ENCODE peak calls at places on chromosomes 3 and 15, in six cellular contexts. E is AG09319, J is body of pancreas, X is thoracic aorta, K is dorsolateral prefrontal cortex, Z is epithelial cell of esophagus. M is an unnamed sample.

GRCh38 chr3:194675081-194675640 is 3.2 kb upstream of the LSG1 start:
- DNase-seq in E (no peak), J (no peak), X (no peak), K (peak; percentile 55), Z (peak; percentile 47), M (peak; percentile 88)

GRCh38 chr3:134576426-134576825 is 74.4 kb downstream of the KY start:
- DNase-seq in E (no peak), J (no peak), X (no peak), K (no peak), Z (no peak), M (no peak)

GRCh38 chr15:55789066-55789660 is 46.2 kb upstream of the PRTG start:
- DNase-seq in E (no peak), J (no peak), X (no peak), K (no peak), Z (peak; percentile 6), M (peak; percentile 71)

GRCh38 chr15:29790607-29791006 is 31.7 kb downstream of the TJP1 start:
- DNase-seq in E (no peak), J (no peak), X (no peak), K (no peak), Z (no peak), M (no peak)

GRCh38 chr3:150543128-150543527 is 3.2 kb downstream of the SERP1 start:
- DNase-seq in E (no peak), J (no peak), X (no peak), K (no peak), Z (no peak), M (no peak)

GRCh38 chr3:172194702-172195392 is 155.5 kb downstream of the FNDC3B start:
- DNase-seq in E (no peak), J (no peak), X (no peak), K (no peak), Z (no peak), M (no peak)

GRCh38 chr15:70171224-70171886 is 73.6 kb upstream of the TLE3 start:
- DNase-seq in E (no peak), J (no peak), X (no peak), K (no peak), Z (no peak), M (no peak)

GRCh38 chr3:100089802-100090668 is 24.3 kb downstream of the FILIP1L start:
- DNase-seq in E (no peak), J (no peak), X (no peak), K (no peak), Z (peak; percentile 61), M (peak; percentile 57)

GRCh38 chr3:64011685-64012084 is 11.6 kb downstream of the PSMD6 start:
- DNase-seq in E (peak; percentile 41), J (peak; percentile 74), X (no peak), K (no peak), Z (peak; percentile 80), M (peak; percentile 9)

GRCh38 chr3:99774467-99774866 is 43.2 kb upstream of the CMSS1 start:
- DNase-seq in E (peak; percentile 79), J (no peak), X (no peak), K (no peak), Z (peak; percentile 94), M (peak; percentile 2)

GRCh38 chr3:177437513-177438337 is 240.4 kb upstream of the TBL1XR1 start:
- DNase-seq in E (no peak), J (no peak), X (no peak), K (no peak), Z (no peak), M (no peak)

GRCh38 chr3:18295171-18295920 is 129.8 kb downstream of the SATB1 start:
- DNase-seq in E (peak; percentile 22), J (peak; percentile 45), X (no peak), K (no peak), Z (peak; percentile 96), M (peak; percentile 51)
- TF ChIP-seq CTCF in E (peak; percentile 61), J (peak; percentile 38), X (no peak), K (no peak), Z (peak; percentile 97), M (peak; percentile 52)

GRCh38 chr15:38864122-38864521 is 299.5 kb upstream of the RASGRP1 start:
- DNase-seq in E (no peak), J (no peak), X (no peak), K (no peak), Z (no peak), M (peak; percentile 4)
- TF ChIP-seq CTCF in E (peak; percentile 19), J (no peak), X (no peak), K (no peak), Z (no peak), M (no peak)

GRCh38 chr3:197890693-197891092 is 59.3 kb upstream of the RPL35A start:
- DNase-seq in E (no peak), J (no peak), X (no peak), K (no peak), Z (no peak), M (no peak)

GRCh38 chr3:197899833-197900478 is 50.0 kb upstream of the RPL35A start:
- DNase-seq in E (no peak), J (no peak), X (no peak), K (no peak), Z (no peak), M (no peak)

GRCh38 chr3:197892162-197892561 is 57.8 kb upstream of the RPL35A start:
- DNase-seq in E (no peak), J (no peak), X (no peak), K (no peak), Z (no peak), M (no peak)

GRCh38 chr3:197901626-197902025 is 48.4 kb upstream of the RPL35A start:
- DNase-seq in E (no peak), J (no peak), X (no peak), K (no peak), Z (peak; percentile 40), M (no peak)

GRCh38 chr3:197896421-197896820 is 53.6 kb upstream of the RPL35A start:
- DNase-seq in E (no peak), J (no peak), X (no peak), K (no peak), Z (no peak), M (no peak)
- TF ChIP-seq CTCF in E (no peak), J (no peak), X (no peak), K (no peak), Z (no peak), M (no peak)

GRCh38 chr3:146159616-146160232 is 1.3 kb downstream of the PLOD2 start:
- DNase-seq in E (no peak), J (no peak), X (no peak), K (no peak), Z (no peak), M (no peak)

GRCh38 chr3:146160964-146161724 is at the start of gene PLOD2:
- DNase-seq in E (peak; percentile 72), J (peak; percentile 89), X (peak; percentile 47), K (peak; percentile 61), Z (peak; percentile 76), M (peak; percentile 22)

GRCh38 chr3:146159037-146159436 is 1.9 kb downstream of the PLOD2 start:
- DNase-seq in E (no peak), J (no peak), X (no peak), K (no peak), Z (no peak), M (no peak)

GRCh38 chr3:146161725-146162047 is 702 bp upstream of the PLOD2 start:
- DNase-seq in E (no peak), J (peak; percentile 45), X (no peak), K (peak; percentile 47), Z (peak; percentile 44), M (no peak)

DNA sequence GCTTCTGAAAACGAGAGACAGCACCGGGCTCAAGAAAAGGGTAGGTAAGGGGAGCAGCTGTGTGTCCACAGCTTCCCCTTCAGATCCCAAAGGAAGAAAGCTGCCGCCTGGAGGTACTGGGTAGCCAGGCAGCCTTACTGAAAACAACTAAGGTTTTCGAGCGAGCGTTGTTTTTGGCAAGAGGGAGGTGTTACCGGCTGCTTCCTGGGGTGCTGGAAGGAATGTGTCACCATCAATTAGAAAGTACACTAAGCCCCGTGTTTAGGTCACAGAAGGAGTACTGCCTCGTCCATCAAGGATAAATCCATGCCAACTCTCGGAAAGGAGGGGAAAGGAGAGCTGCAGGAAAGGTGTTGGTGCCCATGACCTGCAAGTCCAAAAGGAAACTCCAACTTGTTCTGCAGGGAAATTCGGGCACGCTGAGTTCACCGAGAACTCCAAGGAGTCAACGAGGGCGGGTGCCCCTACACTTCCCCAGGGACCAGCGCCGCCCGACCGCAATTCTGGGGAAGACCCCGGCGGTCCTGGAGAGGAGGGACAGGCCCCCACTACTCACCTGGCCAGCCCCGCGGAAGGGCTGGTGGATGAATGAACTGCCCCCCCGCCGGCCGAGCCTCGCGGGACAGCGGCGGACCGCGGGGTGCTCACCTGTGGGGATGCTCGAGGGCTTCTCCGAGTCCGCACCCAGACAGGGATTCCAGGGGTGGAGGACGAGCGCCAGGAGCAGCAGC is 586 bp downstream of the PLOD2 start:
- DNase-seq in E (no peak), J (peak; percentile 82), X (peak; percentile 57), K (peak; percentile 50), Z (peak; percentile 84), M (peak; percentile 51)
- TF ChIP-seq CTCF in E (peak; percentile 77), J (peak; percentile 60), X (peak; percentile 47), K (peak; percentile 37), Z (peak; percentile 68), M (no peak)

DNA sequence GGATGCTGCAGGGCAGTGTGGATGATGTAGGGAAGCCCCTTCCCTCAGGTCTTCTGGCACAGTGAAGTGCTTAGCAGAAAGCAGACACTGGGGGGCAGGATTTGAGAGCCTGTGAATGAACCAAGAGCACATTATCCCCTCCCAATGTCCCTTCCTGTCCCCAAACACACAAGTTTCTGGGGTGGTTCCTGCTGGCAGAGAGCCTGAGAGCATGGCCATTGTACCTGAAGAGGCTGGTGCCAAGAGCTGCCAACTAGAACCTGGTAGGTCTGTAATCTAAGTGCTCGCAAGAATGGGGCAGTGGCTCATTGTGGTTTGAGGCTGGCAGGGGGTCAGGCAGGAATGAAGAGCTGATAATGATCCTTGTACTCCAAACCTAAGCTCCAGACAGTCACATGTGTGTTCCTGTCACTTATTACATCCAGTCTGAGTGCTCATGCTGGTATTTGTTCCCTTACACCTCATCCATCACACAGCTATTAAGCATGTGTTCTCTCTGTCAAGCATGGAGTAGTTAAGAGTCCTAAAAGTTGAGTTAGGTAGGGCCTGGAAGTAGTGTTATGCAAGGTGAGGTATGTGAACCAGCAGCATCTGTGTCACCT is 6.7 kb upstream of the CCR1 start:
- DNase-seq in E (no peak), J (no peak), X (no peak), K (no peak), Z (no peak), M (peak; percentile 51)
- TF ChIP-seq CTCF in E (peak; percentile 4), J (no peak), X (no peak), K (no peak), Z (peak; percentile 42), M (peak; percentile 15)

DNA sequence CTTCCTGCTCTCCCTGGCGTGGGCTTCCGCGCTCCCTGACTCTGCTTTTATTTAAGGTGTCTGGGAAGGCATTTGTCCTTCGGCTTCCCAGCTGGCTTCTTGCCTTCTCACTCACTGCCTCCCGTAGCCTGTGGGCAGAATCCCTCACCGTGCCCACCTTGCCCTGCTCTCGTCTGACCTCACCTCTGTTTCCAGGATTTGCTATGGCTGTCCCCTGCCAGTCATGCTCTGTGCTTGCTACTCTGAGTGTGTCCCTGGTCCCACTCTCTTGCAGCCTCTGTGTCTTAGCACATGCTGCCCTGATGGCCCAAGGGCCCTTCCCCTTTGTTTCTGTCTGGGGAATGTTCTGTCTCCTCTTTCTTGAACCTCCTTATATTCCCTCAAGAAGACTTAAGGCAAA is 26.2 kb downstream of the LPP start:
- DNase-seq in E (no peak), J (no peak), X (no peak), K (no peak), Z (no peak), M (no peak)
- TF ChIP-seq CTCF in E (no peak), J (no peak), X (no peak), K (no peak), Z (no peak), M (no peak)

M was measured in activated CD8-positive, alpha-beta T cell treated with anti-CD3 and anti-CD28 coated beads for 36 hours.